ENCODE peak calls at places on chromosomes 12 and 14, in five cellular contexts. One of them, this sample, is unnamed.

GRCh38 chr12:64691793-64692583 is 67.2 kb downstream of the GNS start:
- DNase-seq in fibroblast of villous mesenchyme: peak
- DNase-seq in hepatic stellate cell: no peak
- DNase-seq in HEK293T: peak
- DNase-seq in neuronal stem cell: peak
- DNase-seq in this sample: no peak

GRCh38 chr12:24201258-24201970 is 251.9 kb upstream of the SOX5 start:
- DNase-seq in fibroblast of villous mesenchyme: no peak
- DNase-seq in hepatic stellate cell: no peak
- DNase-seq in HEK293T: no peak
- DNase-seq in neuronal stem cell: no peak
- DNase-seq in this sample: no peak

GRCh38 chr14:94392510-94392935 is 4.1 kb upstream of the SERPINA1 start:
- DNase-seq in fibroblast of villous mesenchyme: peak
- DNase-seq in hepatic stellate cell: no peak
- DNase-seq in HEK293T: no peak
- DNase-seq in neuronal stem cell: no peak
- DNase-seq in this sample: peak

GRCh38 chr14:58749066-58749669 is 111.4 kb downstream of the DACT1 start:
- DNase-seq in fibroblast of villous mesenchyme: peak
- DNase-seq in hepatic stellate cell: peak
- DNase-seq in HEK293T: peak
- DNase-seq in neuronal stem cell: no peak
- DNase-seq in this sample: peak

GRCh38 chr14:24171422-24172260 is at the start of gene REC8:
- DNase-seq in fibroblast of villous mesenchyme: peak
- DNase-seq in hepatic stellate cell: no peak
- DNase-seq in HEK293T: no peak
- DNase-seq in neuronal stem cell: peak
- DNase-seq in this sample: peak

GRCh38 chr12:122687091-122687490 is 16.1 kb downstream of the HCAR2 start:
- DNase-seq in fibroblast of villous mesenchyme: peak
- DNase-seq in hepatic stellate cell: no peak
- DNase-seq in HEK293T: no peak
- DNase-seq in neuronal stem cell: no peak
- DNase-seq in this sample: peak

GRCh38 chr12:104752016-104752415 is 206.1 kb downstream of the SLC41A2 start:
- DNase-seq in fibroblast of villous mesenchyme: no peak
- DNase-seq in hepatic stellate cell: no peak
- DNase-seq in HEK293T: no peak
- DNase-seq in neuronal stem cell: no peak
- DNase-seq in this sample: no peak

GRCh38 chr14:105526781-105527380 is 498 bp downstream of the TMEM121 start:
- DNase-seq in fibroblast of villous mesenchyme: no peak
- DNase-seq in hepatic stellate cell: no peak
- DNase-seq in HEK293T: no peak
- DNase-seq in neuronal stem cell: no peak
- DNase-seq in this sample: no peak

GRCh38 chr14:77003960-77004710 is 24.4 kb downstream of the IRF2BPL start:
- DNase-seq in fibroblast of villous mesenchyme: peak
- DNase-seq in hepatic stellate cell: no peak
- DNase-seq in HEK293T: no peak
- DNase-seq in neuronal stem cell: no peak
- DNase-seq in this sample: peak

GRCh38 chr12:104132351-104132956 is 5.6 kb downstream of the NFYB start:
- DNase-seq in fibroblast of villous mesenchyme: no peak
- DNase-seq in hepatic stellate cell: no peak
- DNase-seq in HEK293T: no peak
- DNase-seq in neuronal stem cell: no peak
- DNase-seq in this sample: no peak

GRCh38 chr12:108079731-108080130 is 49.4 kb upstream of the WSCD2 start:
- DNase-seq in fibroblast of villous mesenchyme: no peak
- DNase-seq in hepatic stellate cell: no peak
- DNase-seq in HEK293T: no peak
- DNase-seq in neuronal stem cell: no peak
- DNase-seq in this sample: no peak

GRCh38 chr12:114904254-114905003 is 220.5 kb upstream of the TBX3 start:
- DNase-seq in fibroblast of villous mesenchyme: peak
- DNase-seq in hepatic stellate cell: no peak
- DNase-seq in HEK293T: no peak
- DNase-seq in neuronal stem cell: no peak
- DNase-seq in this sample: peak

GRCh38 chr14:61418749-61419148 is 97.4 kb downstream of the PRKCH start:
- DNase-seq in fibroblast of villous mesenchyme: no peak
- DNase-seq in hepatic stellate cell: no peak
- DNase-seq in HEK293T: no peak
- DNase-seq in neuronal stem cell: no peak
- DNase-seq in this sample: no peak

GRCh38 chr12:131454418-131455217 is 256.3 kb upstream of the SFSWAP start:
- DNase-seq in fibroblast of villous mesenchyme: no peak
- DNase-seq in hepatic stellate cell: no peak
- DNase-seq in HEK293T: peak
- DNase-seq in neuronal stem cell: peak
- DNase-seq in this sample: peak

GRCh38 chr14:80150301-80150700 is 61.0 kb downstream of the DIO2 start:
- DNase-seq in fibroblast of villous mesenchyme: no peak
- DNase-seq in hepatic stellate cell: no peak
- DNase-seq in HEK293T: no peak
- DNase-seq in neuronal stem cell: no peak
- DNase-seq in this sample: no peak